ENCODE peak calls at places on chromosomes 1 and 21, in five cellular contexts. L is OCI-LY7; U is stimulated activated CD4-positive, alpha-beta T cell treated with anti-CD3 and anti-CD28 coated beads, Interleukin-1b, Interleukin-23, amount 100 ng/mL, for 4 hours; I is NCI-H1092; O is suprapubic skin. F is an unnamed sample.

GRCh38 chr1:43274804-43275180 is 5.0 kb downstream of the TMEM125 start:
- DNase-seq in L (no peak), U (no peak), I (no peak), O (peak; percentile 36), F (no peak)

GRCh38 chr21:45138199-45139002 is 64.0 kb downstream of the ADARB1 start:
- DNase-seq in O (no peak), U (peak; percentile 64), L (peak; percentile 80), I (peak; percentile 61), F (peak; percentile 79)

GRCh38 chr1:39845569-39846566 is 37.4 kb downstream of the TRIT1 start:
- DNase-seq in I (peak; percentile 100), U (peak; percentile 48), L (peak; percentile 37), O (peak; percentile 83), F (peak; percentile 100)

GRCh38 chr1:64163972-64164371 is 39.5 kb upstream of the UBE2U start:
- DNase-seq in U (no peak), L (no peak), O (no peak), I (no peak), F (no peak)

GRCh38 chr1:170674986-170675385 is 11.1 kb downstream of the PRRX1 start:
- DNase-seq in L (no peak), U (no peak), I (no peak), O (no peak), F (no peak)

GRCh38 chr1:29749021-29749420 is 512.7 kb downstream of the PTPRU start:
- DNase-seq in L (no peak), U (no peak), O (no peak), I (no peak), F (no peak)

GRCh38 chr1:158547533-158547932 is 6.7 kb downstream of the OR6Y1 start:
- DNase-seq in L (no peak), O (no peak), I (no peak), U (no peak), F (no peak)

GRCh38 chr1:33182452-33182851 is 609 bp upstream of the TRIM62 start:
- DNase-seq in O (no peak), U (no peak), L (no peak), I (no peak), F (no peak)

GRCh38 chr1:109490029-109490933 is 3.6 kb upstream of the CYB561D1 start:
- DNase-seq in L (peak; percentile 68), O (no peak), U (peak; percentile 60), I (peak; percentile 15), F (peak; percentile 41)

GRCh38 chr1:3717041-3717714 is 35.1 kb upstream of the CCDC27 start:
- DNase-seq in O (no peak), I (no peak), U (no peak), L (no peak), F (no peak)